ENCODE peak calls at places on chromosomes 5 and 9, in four cellular contexts. C is spleen, O is AG04450, A is astrocyte of the spinal cord. E is an unnamed sample.

GRCh38 chr5:115033861-115034260 is 135.8 kb downstream of the TRIM36 start:
- DNase-seq in C (no peak), O (no peak), A (no peak), E (no peak)

GRCh38 chr9:137463194-137463930 is 4.2 kb upstream of the NSMF start:
- DNase-seq in C (peak; percentile 78), O (no peak), A (no peak), E (no peak)

GRCh38 chr9:135015096-135015495 is 72.4 kb upstream of the OLFM1 start:
- DNase-seq in C (no peak), O (no peak), A (no peak), E (no peak)

GRCh38 chr9:16029056-16029615 is 476.3 kb downstream of the CCDC171 start:
- DNase-seq in C (no peak), O (no peak), A (peak; percentile 62), E (no peak)

GRCh38 chr5:177994561-177995190 is 1.4 kb downstream of the PROP1 start:
- DNase-seq in C (no peak), O (no peak), A (no peak), E (no peak)

GRCh38 chr5:59361454-59361853 is 532.1 kb downstream of the PDE4D start:
- DNase-seq in C (no peak), O (no peak), A (no peak), E (no peak)

GRCh38 chr5:112196574-112196973 is 222.5 kb downstream of the EPB41L4A start:
- DNase-seq in C (no peak), O (no peak), A (no peak), E (no peak)

GRCh38 chr5:29169851-29170250 is 2023.6 kb upstream of the CDH6 start:
- DNase-seq in C (no peak), O (no peak), A (no peak), E (no peak)

GRCh38 chr5:135319928-135320606 is 79.0 kb downstream of the MACROH2A1 start:
- DNase-seq in C (peak; percentile 64), O (no peak), A (no peak), E (no peak)

GRCh38 chr5:17895296-17896058 is 261.2 kb downstream of the TAF11L14 start:
- DNase-seq in C (no peak), O (no peak), A (no peak), E (no peak)

GRCh38 chr5:131392461-131393095 is 128.7 kb downstream of the CDC42SE2 start:
- DNase-seq in C (no peak), O (no peak), A (no peak), E (no peak)

GRCh38 chr9:122370869-122371467 is at the start of gene PTGS1:
- DNase-seq in C (peak; percentile 90), O (no peak), A (no peak), E (peak; percentile 80)

GRCh38 chr5:175566697-175567096 is 88.3 kb downstream of the SFXN1 start:
- DNase-seq in C (no peak), O (no peak), A (no peak), E (no peak)

GRCh38 chr5:230711-231110 is 12.6 kb downstream of the SDHA start:
- DNase-seq in C (no peak), O (no peak), A (no peak), E (no peak)

GRCh38 chr5:136722086-136722485 is 356.7 kb upstream of the TRPC7 start:
- DNase-seq in C (no peak), O (no peak), A (no peak), E (no peak)

GRCh38 chr5:145776886-145777285 is 58.3 kb downstream of the PRELID2 start:
- DNase-seq in C (no peak), O (peak; percentile 11), A (peak; percentile 57), E (peak; percentile 56)

GRCh38 chr5:143262393-143263174 is 140.9 kb downstream of the NR3C1 start:
- DNase-seq in C (no peak), O (peak; percentile 83), A (peak; percentile 92), E (peak; percentile 80)

GRCh38 chr9:133609311-133610098 is at the start of gene FAM163B:
- DNase-seq in C (peak; percentile 71), O (no peak), A (peak; percentile 29), E (peak; percentile 40)

GRCh38 chr9:128916204-128916603 is 4.6 kb upstream of the PHYHD1 start:
- DNase-seq in C (no peak), O (no peak), A (no peak), E (peak; percentile 52)

GRCh38 chr5:109945097-109945678 is 255.5 kb downstream of the MAN2A1 start:
- DNase-seq in C (no peak), O (no peak), A (peak; percentile 52), E (no peak)

GRCh38 chr9:114611516-114612271 is 603 bp downstream of the TMEM268 start:
- DNase-seq in C (peak; percentile 89), O (no peak), A (peak; percentile 53), E (peak; percentile 73)

GRCh38 chr9:1443450-1443849 is 393.3 kb downstream of the DMRT2 start:
- DNase-seq in C (no peak), O (no peak), A (no peak), E (no peak)

GRCh38 chr9:134215709-134216448 is 51.5 kb upstream of the RNU6ATAC start:
- DNase-seq in C (peak; percentile 56), O (peak; percentile 49), A (peak; percentile 55), E (peak; percentile 53)

GRCh38 chr9:134408939-134409737 is 82.9 kb downstream of the RXRA start:
- DNase-seq in C (peak; percentile 90), O (no peak), A (no peak), E (no peak)

GRCh38 chr5:310941-311434 is 10.5 kb upstream of the AHRR start:
- DNase-seq in C (no peak), O (no peak), A (peak; percentile 40), E (peak; percentile 81)

GRCh38 chr5:93294184-93294583 is 286.8 kb downstream of the NR2F1-AS1 start:
- DNase-seq in C (no peak), O (no peak), A (peak; percentile 43), E (no peak)

GRCh38 chr5:116265506-116265905 is 180.7 kb downstream of the COMMD10 start:
- DNase-seq in C (no peak), O (no peak), A (no peak), E (no peak)

GRCh38 chr5:61587120-61587519 is 255.1 kb downstream of the ZSWIM6 start:
- DNase-seq in C (no peak), O (no peak), A (peak; percentile 54), E (peak; percentile 79)

GRCh38 chr5:135565691-135566421 is 12.9 kb downstream of the CXCL14 start:
- DNase-seq in C (peak; percentile 89), O (no peak), A (peak; percentile 45), E (peak; percentile 66)

GRCh38 chr5:91357012-91357634 is 26.0 kb downstream of the ARRDC3 start:
- DNase-seq in C (no peak), O (no peak), A (no peak), E (no peak)

GRCh38 chr5:153629496-153629895 is 139.0 kb downstream of the GRIA1 start:
- DNase-seq in C (no peak), O (no peak), A (no peak), E (no peak)

GRCh38 chr9:130616451-130616850 is 37.1 kb downstream of the FUBP3 start:
- DNase-seq in C (no peak), O (no peak), A (no peak), E (no peak)

DNA sequence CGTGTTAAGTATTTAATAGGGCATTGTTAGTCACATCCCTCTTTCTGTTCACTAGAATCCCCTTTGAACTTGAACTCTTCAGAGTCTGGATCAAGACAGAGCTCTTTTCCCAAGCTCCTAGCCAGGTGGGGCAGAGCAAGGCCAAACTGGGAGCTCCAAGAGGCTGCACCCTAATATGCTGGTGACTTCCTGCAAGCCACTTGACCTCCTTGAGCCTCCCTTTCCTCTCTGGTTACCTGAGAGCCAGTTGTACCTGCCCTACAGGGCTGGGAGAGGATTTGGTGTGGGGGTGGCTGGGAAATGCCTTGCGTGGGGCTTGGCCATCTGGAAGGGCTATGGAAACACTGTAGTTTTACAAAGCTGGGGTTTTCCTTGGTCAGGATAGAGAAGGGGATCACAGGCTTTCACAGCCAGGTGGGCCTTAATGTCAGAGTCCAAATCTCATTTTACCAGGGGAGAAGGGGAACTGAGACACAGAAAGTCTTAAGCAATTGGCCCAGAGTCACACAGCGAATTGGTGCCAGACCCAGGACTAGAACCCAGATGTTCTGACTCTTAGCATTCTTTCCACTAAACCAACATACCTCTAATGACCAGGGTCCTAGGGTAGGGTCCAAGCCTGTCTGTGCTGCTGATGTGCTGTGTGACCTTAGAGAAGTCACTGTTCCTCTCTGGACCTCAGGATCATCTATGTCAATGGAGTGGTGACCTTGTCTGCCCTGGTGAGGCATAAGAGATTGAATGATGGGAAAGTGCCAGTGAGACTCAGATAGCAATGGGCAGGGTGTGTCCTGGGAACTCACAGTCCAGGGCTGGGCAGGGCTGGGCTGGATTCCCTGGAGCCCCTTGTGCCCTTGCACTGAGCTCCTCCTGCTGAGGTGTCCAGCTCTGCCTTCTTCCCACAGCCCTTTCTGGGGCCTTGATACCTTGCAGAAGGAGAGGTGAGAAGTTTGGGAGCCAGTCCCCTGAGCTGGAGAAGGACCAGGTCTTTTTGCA is 35.8 kb downstream of the GSN start:
- DNase-seq in C (peak; percentile 38), O (no peak), A (no peak), E (no peak)
- H3K4me3 ChIP-seq in C (no peak overlapping the region), O (no peak overlapping the region), A (no peak overlapping the region), E (no peak overlapping the region)

DNA sequence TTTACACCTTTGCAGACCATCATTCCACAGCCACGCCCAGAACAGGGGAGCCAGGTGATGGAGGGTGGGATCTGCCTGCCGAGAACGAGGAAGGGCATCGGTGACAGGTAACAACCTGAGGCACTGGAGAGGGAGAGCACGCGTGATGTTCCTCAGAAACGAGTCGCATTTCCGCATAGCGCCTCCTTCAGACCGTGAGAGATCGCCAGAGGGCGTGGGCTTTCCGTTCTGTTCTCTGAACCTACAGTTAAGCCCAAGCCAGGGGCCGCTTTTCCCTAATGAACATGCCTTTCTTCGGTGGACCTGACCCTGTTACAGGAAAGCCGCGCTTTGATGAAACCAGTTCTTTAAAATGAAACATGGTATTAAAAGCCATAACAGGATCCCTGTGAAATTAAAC is 17.1 kb upstream of the ADAMTS2 start:
- DNase-seq in C (no peak), O (no peak), A (no peak), E (no peak)
- TF ChIP-seq CTCF in C (no peak), O (no peak), A (no peak), E (no peak)

GRCh38 chr5:181186022-181186421 is 19.0 kb downstream of the TRIM7 start:
- DNase-seq in C (peak; percentile 31), O (no peak), A (no peak), E (no peak)

GRCh38 chr5:181186902-181187499 is 18.0 kb downstream of the TRIM7 start:
- DNase-seq in C (peak; percentile 64), O (no peak), A (no peak), E (no peak)

GRCh38 chr5:181189363-181189961 is 15.5 kb downstream of the TRIM7 start:
- DNase-seq in C (peak; percentile 89), O (no peak), A (peak; percentile 51), E (peak; percentile 50)

GRCh38 chr5:181188700-181189362 is 16.2 kb downstream of the TRIM7 start:
- DNase-seq in C (peak; percentile 86), O (peak; percentile 55), A (peak; percentile 80), E (peak; percentile 89)

GRCh38 chr5:181187500-181188213 is 17.3 kb downstream of the TRIM7 start:
- DNase-seq in C (peak; percentile 87), O (peak; percentile 55), A (peak; percentile 83), E (peak; percentile 87)
- H3K4me3 ChIP-seq in C (peak overlapping the region; percentile 68), O (peak overlapping the region; percentile 57), A (peak overlapping the region; percentile 43), E (peak overlapping the region; percentile 36)

DNA sequence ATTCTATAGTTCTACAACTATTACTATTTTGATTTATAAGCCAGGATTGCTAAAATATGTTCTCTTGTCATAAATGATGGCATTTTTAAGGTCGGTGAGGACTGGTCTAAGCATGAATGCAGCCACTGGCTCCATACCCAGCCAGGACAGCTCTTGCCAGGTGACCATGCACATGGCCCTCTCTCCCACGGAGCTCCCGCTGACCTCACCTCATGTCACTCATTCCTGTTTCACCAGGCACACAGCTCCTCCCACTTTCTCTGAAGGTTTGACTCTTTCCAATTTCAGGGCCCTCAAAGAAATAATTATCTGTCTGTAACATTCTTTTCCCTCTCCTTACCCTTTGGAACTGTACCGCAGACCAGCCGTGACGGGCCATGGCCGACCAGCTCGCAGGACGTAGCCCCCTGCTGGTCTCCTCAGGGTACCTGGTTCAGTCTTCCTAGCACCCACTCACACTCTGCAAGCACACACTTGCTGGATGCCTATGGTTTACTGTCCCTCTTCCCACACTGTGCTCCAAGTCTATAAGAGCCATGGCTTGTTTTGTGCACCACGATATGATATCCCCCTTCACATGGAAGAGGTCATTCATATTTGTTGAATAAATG is 72.6 kb downstream of the LIFR start:
- DNase-seq in C (no peak), O (no peak), A (no peak), E (no peak)
- TF ChIP-seq CTCF in C (no peak), O (no peak), A (no peak), E (no peak)